ENCODE peak calls at places on chromosomes 13 and 19, in eight cellular contexts. One of them, this sample, is unnamed.

GRCh38 chr19:19146000-19146608 is 7.8 kb upstream of the TMEM161A start:
- DNase-seq in stimulated activated CD8-positive, alpha-beta memory T cell treated with anti-CD3 and anti-CD28 coated beads, Interleukin-7, amount 100 ng/mL, for 1 hour: peak
- DNase-seq in neuronal stem cell: peak
- DNase-seq in amygdala: peak
- DNase-seq in adrenal gland: peak
- DNase-seq in GF-D8: no peak
- DNase-seq in HAP-1: peak
- DNase-seq in Caki2: peak
- DNase-seq in this sample: peak

GRCh38 chr19:38277969-38278680 is 13.8 kb downstream of the SPINT2 start:
- DNase-seq in Caki2: no peak
- DNase-seq in GF-D8: no peak
- DNase-seq in amygdala: no peak
- DNase-seq in neuronal stem cell: no peak
- DNase-seq in adrenal gland: peak
- DNase-seq in stimulated activated CD8-positive, alpha-beta memory T cell treated with anti-CD3 and anti-CD28 coated beads, Interleukin-7, amount 100 ng/mL, for 1 hour: no peak
- DNase-seq in HAP-1: no peak
- DNase-seq in this sample: no peak

GRCh38 chr13:25881946-25882574 is 169.8 kb downstream of the SHISA2 start:
- DNase-seq in adrenal gland: no peak
- DNase-seq in stimulated activated CD8-positive, alpha-beta memory T cell treated with anti-CD3 and anti-CD28 coated beads, Interleukin-7, amount 100 ng/mL, for 1 hour: no peak
- DNase-seq in GF-D8: no peak
- DNase-seq in HAP-1: peak
- DNase-seq in Caki2: peak
- DNase-seq in neuronal stem cell: peak
- DNase-seq in amygdala: no peak
- DNase-seq in this sample: peak

GRCh38 chr13:110706570-110707378 is 858 bp upstream of the CARS2 start:
- DNase-seq in stimulated activated CD8-positive, alpha-beta memory T cell treated with anti-CD3 and anti-CD28 coated beads, Interleukin-7, amount 100 ng/mL, for 1 hour: no peak
- DNase-seq in Caki2: no peak
- DNase-seq in HAP-1: no peak
- DNase-seq in adrenal gland: no peak
- DNase-seq in GF-D8: no peak
- DNase-seq in neuronal stem cell: no peak
- DNase-seq in amygdala: no peak
- DNase-seq in this sample: no peak

GRCh38 chr19:18486746-18487145 is 35.1 kb downstream of the ELL start:
- DNase-seq in GF-D8: no peak
- DNase-seq in adrenal gland: no peak
- DNase-seq in HAP-1: no peak
- DNase-seq in amygdala: no peak
- DNase-seq in stimulated activated CD8-positive, alpha-beta memory T cell treated with anti-CD3 and anti-CD28 coated beads, Interleukin-7, amount 100 ng/mL, for 1 hour: no peak
- DNase-seq in Caki2: no peak
- DNase-seq in neuronal stem cell: no peak
- DNase-seq in this sample: no peak

GRCh38 chr13:44394649-44395048 is 21.0 kb downstream of the SERP2 start:
- DNase-seq in adrenal gland: no peak
- DNase-seq in GF-D8: no peak
- DNase-seq in HAP-1: no peak
- DNase-seq in neuronal stem cell: no peak
- DNase-seq in stimulated activated CD8-positive, alpha-beta memory T cell treated with anti-CD3 and anti-CD28 coated beads, Interleukin-7, amount 100 ng/mL, for 1 hour: no peak
- DNase-seq in amygdala: no peak
- DNase-seq in Caki2: no peak
- DNase-seq in this sample: no peak

GRCh38 chr13:86002921-86003488 is 203.8 kb upstream of the SLITRK6 start:
- DNase-seq in HAP-1: peak
- DNase-seq in Caki2: peak
- DNase-seq in adrenal gland: no peak
- DNase-seq in neuronal stem cell: peak
- DNase-seq in stimulated activated CD8-positive, alpha-beta memory T cell treated with anti-CD3 and anti-CD28 coated beads, Interleukin-7, amount 100 ng/mL, for 1 hour: no peak
- DNase-seq in amygdala: no peak
- DNase-seq in GF-D8: no peak
- DNase-seq in this sample: no peak

GRCh38 chr13:27967736-27968315 is 1.3 kb downstream of the CDX2 start:
- DNase-seq in neuronal stem cell: no peak
- DNase-seq in stimulated activated CD8-positive, alpha-beta memory T cell treated with anti-CD3 and anti-CD28 coated beads, Interleukin-7, amount 100 ng/mL, for 1 hour: no peak
- DNase-seq in GF-D8: no peak
- DNase-seq in HAP-1: peak
- DNase-seq in adrenal gland: no peak
- DNase-seq in Caki2: no peak
- DNase-seq in amygdala: no peak
- DNase-seq in this sample: peak

GRCh38 chr13:39603424-39603947 is 493 bp upstream of the LHFPL6 start:
- DNase-seq in HAP-1: peak
- DNase-seq in adrenal gland: peak
- DNase-seq in Caki2: peak
- DNase-seq in neuronal stem cell: no peak
- DNase-seq in amygdala: peak
- DNase-seq in stimulated activated CD8-positive, alpha-beta memory T cell treated with anti-CD3 and anti-CD28 coated beads, Interleukin-7, amount 100 ng/mL, for 1 hour: no peak
- DNase-seq in GF-D8: no peak
- DNase-seq in this sample: peak

GRCh38 chr19:4748589-4748988 is 24.9 kb upstream of the DPP9 start:
- DNase-seq in GF-D8: no peak
- DNase-seq in neuronal stem cell: no peak
- DNase-seq in stimulated activated CD8-positive, alpha-beta memory T cell treated with anti-CD3 and anti-CD28 coated beads, Interleukin-7, amount 100 ng/mL, for 1 hour: no peak
- DNase-seq in HAP-1: no peak
- DNase-seq in adrenal gland: no peak
- DNase-seq in amygdala: peak
- DNase-seq in Caki2: no peak
- DNase-seq in this sample: no peak

GRCh38 chr13:66492479-66492878 is 737.7 kb downstream of the PCDH9 start:
- DNase-seq in stimulated activated CD8-positive, alpha-beta memory T cell treated with anti-CD3 and anti-CD28 coated beads, Interleukin-7, amount 100 ng/mL, for 1 hour: no peak
- DNase-seq in adrenal gland: no peak
- DNase-seq in neuronal stem cell: no peak
- DNase-seq in HAP-1: peak
- DNase-seq in amygdala: no peak
- DNase-seq in Caki2: no peak
- DNase-seq in GF-D8: no peak
- DNase-seq in this sample: peak

GRCh38 chr19:35141627-35142401 is 1.2 kb upstream of the FXYD7 start:
- DNase-seq in amygdala: no peak
- DNase-seq in stimulated activated CD8-positive, alpha-beta memory T cell treated with anti-CD3 and anti-CD28 coated beads, Interleukin-7, amount 100 ng/mL, for 1 hour: no peak
- DNase-seq in adrenal gland: no peak
- DNase-seq in HAP-1: no peak
- DNase-seq in Caki2: no peak
- DNase-seq in GF-D8: no peak
- DNase-seq in neuronal stem cell: no peak
- DNase-seq in this sample: no peak

GRCh38 chr19:54473071-54473941 is at the start of gene CDC42EP5:
- DNase-seq in GF-D8: no peak
- DNase-seq in amygdala: no peak
- DNase-seq in stimulated activated CD8-positive, alpha-beta memory T cell treated with anti-CD3 and anti-CD28 coated beads, Interleukin-7, amount 100 ng/mL, for 1 hour: no peak
- DNase-seq in Caki2: no peak
- DNase-seq in neuronal stem cell: no peak
- DNase-seq in adrenal gland: no peak
- DNase-seq in HAP-1: no peak
- DNase-seq in this sample: peak

GRCh38 chr19:46984077-46985010 is 35.3 kb upstream of the NPAS1 start:
- DNase-seq in HAP-1: no peak
- DNase-seq in GF-D8: no peak
- DNase-seq in neuronal stem cell: no peak
- DNase-seq in adrenal gland: peak
- DNase-seq in stimulated activated CD8-positive, alpha-beta memory T cell treated with anti-CD3 and anti-CD28 coated beads, Interleukin-7, amount 100 ng/mL, for 1 hour: no peak
- DNase-seq in amygdala: no peak
- DNase-seq in Caki2: peak
- DNase-seq in this sample: no peak

GRCh38 chr13:50078512-50079277 is 63.5 kb downstream of the KCNRG start:
- DNase-seq in GF-D8: no peak
- DNase-seq in neuronal stem cell: no peak
- DNase-seq in Caki2: no peak
- DNase-seq in adrenal gland: no peak
- DNase-seq in amygdala: no peak
- DNase-seq in HAP-1: no peak
- DNase-seq in stimulated activated CD8-positive, alpha-beta memory T cell treated with anti-CD3 and anti-CD28 coated beads, Interleukin-7, amount 100 ng/mL, for 1 hour: no peak
- DNase-seq in this sample: no peak

GRCh38 chr19:50750010-50750409 is 20.3 kb upstream of the GPR32 start:
- DNase-seq in amygdala: no peak
- DNase-seq in GF-D8: no peak
- DNase-seq in adrenal gland: no peak
- DNase-seq in stimulated activated CD8-positive, alpha-beta memory T cell treated with anti-CD3 and anti-CD28 coated beads, Interleukin-7, amount 100 ng/mL, for 1 hour: no peak
- DNase-seq in HAP-1: no peak
- DNase-seq in neuronal stem cell: no peak
- DNase-seq in Caki2: no peak
- DNase-seq in this sample: no peak

GRCh38 chr19:7488736-7489353 is at the start of gene PEX11G:
- DNase-seq in HAP-1: peak
- DNase-seq in amygdala: peak
- DNase-seq in neuronal stem cell: peak
- DNase-seq in GF-D8: peak
- DNase-seq in stimulated activated CD8-positive, alpha-beta memory T cell treated with anti-CD3 and anti-CD28 coated beads, Interleukin-7, amount 100 ng/mL, for 1 hour: peak
- DNase-seq in Caki2: peak
- DNase-seq in adrenal gland: peak
- DNase-seq in this sample: peak

GRCh38 chr19:46030861-46031550 is 8.2 kb upstream of the PGLYRP1 start:
- DNase-seq in adrenal gland: no peak
- DNase-seq in neuronal stem cell: no peak
- DNase-seq in stimulated activated CD8-positive, alpha-beta memory T cell treated with anti-CD3 and anti-CD28 coated beads, Interleukin-7, amount 100 ng/mL, for 1 hour: no peak
- DNase-seq in HAP-1: no peak
- DNase-seq in GF-D8: no peak
- DNase-seq in Caki2: no peak
- DNase-seq in amygdala: no peak
- DNase-seq in this sample: no peak

GRCh38 chr19:18908917-18909619 is 10.1 kb downstream of the COPE start:
- DNase-seq in neuronal stem cell: no peak
- DNase-seq in adrenal gland: peak
- DNase-seq in amygdala: peak
- DNase-seq in Caki2: no peak
- DNase-seq in GF-D8: no peak
- DNase-seq in stimulated activated CD8-positive, alpha-beta memory T cell treated with anti-CD3 and anti-CD28 coated beads, Interleukin-7, amount 100 ng/mL, for 1 hour: no peak
- DNase-seq in HAP-1: no peak
- DNase-seq in this sample: no peak

GRCh38 chr19:44548736-44549135 is 19.3 kb upstream of the CEACAM20 start:
- DNase-seq in adrenal gland: no peak
- DNase-seq in HAP-1: no peak
- DNase-seq in GF-D8: no peak
- DNase-seq in neuronal stem cell: no peak
- DNase-seq in Caki2: peak
- DNase-seq in amygdala: no peak
- DNase-seq in stimulated activated CD8-positive, alpha-beta memory T cell treated with anti-CD3 and anti-CD28 coated beads, Interleukin-7, amount 100 ng/mL, for 1 hour: no peak
- DNase-seq in this sample: no peak

GRCh38 chr13:84645196-84646071 is 763.2 kb upstream of the SLITRK1 start:
- DNase-seq in neuronal stem cell: no peak
- DNase-seq in GF-D8: no peak
- DNase-seq in HAP-1: no peak
- DNase-seq in stimulated activated CD8-positive, alpha-beta memory T cell treated with anti-CD3 and anti-CD28 coated beads, Interleukin-7, amount 100 ng/mL, for 1 hour: no peak
- DNase-seq in Caki2: peak
- DNase-seq in amygdala: no peak
- DNase-seq in adrenal gland: no peak
- DNase-seq in this sample: no peak

GRCh38 chr13:20475927-20476691 is 49.5 kb downstream of the CRYL1 start:
- DNase-seq in neuronal stem cell: no peak
- DNase-seq in Caki2: no peak
- DNase-seq in adrenal gland: no peak
- DNase-seq in stimulated activated CD8-positive, alpha-beta memory T cell treated with anti-CD3 and anti-CD28 coated beads, Interleukin-7, amount 100 ng/mL, for 1 hour: no peak
- DNase-seq in GF-D8: peak
- DNase-seq in amygdala: no peak
- DNase-seq in HAP-1: no peak
- DNase-seq in this sample: peak

GRCh38 chr19:485122-485521 is 11.2 kb upstream of the MADCAM1 start:
- DNase-seq in Caki2: no peak
- DNase-seq in HAP-1: no peak
- DNase-seq in amygdala: no peak
- DNase-seq in GF-D8: no peak
- DNase-seq in adrenal gland: no peak
- DNase-seq in neuronal stem cell: no peak
- DNase-seq in stimulated activated CD8-positive, alpha-beta memory T cell treated with anti-CD3 and anti-CD28 coated beads, Interleukin-7, amount 100 ng/mL, for 1 hour: no peak
- DNase-seq in this sample: no peak

GRCh38 chr13:40283666-40284065 is 382.8 kb downstream of the FOXO1 start:
- DNase-seq in adrenal gland: no peak
- DNase-seq in HAP-1: no peak
- DNase-seq in amygdala: no peak
- DNase-seq in Caki2: no peak
- DNase-seq in stimulated activated CD8-positive, alpha-beta memory T cell treated with anti-CD3 and anti-CD28 coated beads, Interleukin-7, amount 100 ng/mL, for 1 hour: no peak
- DNase-seq in neuronal stem cell: no peak
- DNase-seq in GF-D8: no peak
- DNase-seq in this sample: no peak

GRCh38 chr19:48780684-48781391 is 25.5 kb downstream of the FGF21 start:
- DNase-seq in stimulated activated CD8-positive, alpha-beta memory T cell treated with anti-CD3 and anti-CD28 coated beads, Interleukin-7, amount 100 ng/mL, for 1 hour: no peak
- DNase-seq in Caki2: peak
- DNase-seq in amygdala: no peak
- DNase-seq in adrenal gland: peak
- DNase-seq in neuronal stem cell: no peak
- DNase-seq in GF-D8: no peak
- DNase-seq in HAP-1: no peak
- DNase-seq in this sample: no peak

GRCh38 chr19:4524808-4525562 is 6.7 kb upstream of the PLIN4 start:
- DNase-seq in HAP-1: peak
- DNase-seq in adrenal gland: peak
- DNase-seq in stimulated activated CD8-positive, alpha-beta memory T cell treated with anti-CD3 and anti-CD28 coated beads, Interleukin-7, amount 100 ng/mL, for 1 hour: peak
- DNase-seq in GF-D8: no peak
- DNase-seq in Caki2: no peak
- DNase-seq in neuronal stem cell: no peak
- DNase-seq in amygdala: peak
- DNase-seq in this sample: peak

GRCh38 chr13:20729633-20730585 is 26.4 kb downstream of the IL17D start:
- DNase-seq in adrenal gland: no peak
- DNase-seq in HAP-1: no peak
- DNase-seq in Caki2: no peak
- DNase-seq in neuronal stem cell: no peak
- DNase-seq in GF-D8: no peak
- DNase-seq in amygdala: no peak
- DNase-seq in stimulated activated CD8-positive, alpha-beta memory T cell treated with anti-CD3 and anti-CD28 coated beads, Interleukin-7, amount 100 ng/mL, for 1 hour: no peak
- DNase-seq in this sample: no peak

GRCh38 chr13:24279706-24280105 is 29.7 kb upstream of the C1QTNF9 start:
- DNase-seq in stimulated activated CD8-positive, alpha-beta memory T cell treated with anti-CD3 and anti-CD28 coated beads, Interleukin-7, amount 100 ng/mL, for 1 hour: no peak
- DNase-seq in neuronal stem cell: no peak
- DNase-seq in HAP-1: no peak
- DNase-seq in amygdala: no peak
- DNase-seq in adrenal gland: peak
- DNase-seq in GF-D8: no peak
- DNase-seq in Caki2: no peak
- DNase-seq in this sample: no peak

GRCh38 chr13:27997904-27998522 is 9.5 kb upstream of the URAD start:
- DNase-seq in neuronal stem cell: no peak
- DNase-seq in Caki2: peak
- DNase-seq in HAP-1: peak
- DNase-seq in GF-D8: peak
- DNase-seq in adrenal gland: peak
- DNase-seq in stimulated activated CD8-positive, alpha-beta memory T cell treated with anti-CD3 and anti-CD28 coated beads, Interleukin-7, amount 100 ng/mL, for 1 hour: no peak
- DNase-seq in amygdala: no peak
- DNase-seq in this sample: peak

GRCh38 chr13:21534760-21535159 is 69.2 kb downstream of the MICU2 start:
- DNase-seq in HAP-1: no peak
- DNase-seq in stimulated activated CD8-positive, alpha-beta memory T cell treated with anti-CD3 and anti-CD28 coated beads, Interleukin-7, amount 100 ng/mL, for 1 hour: no peak
- DNase-seq in GF-D8: no peak
- DNase-seq in neuronal stem cell: no peak
- DNase-seq in adrenal gland: no peak
- DNase-seq in amygdala: no peak
- DNase-seq in Caki2: no peak
- DNase-seq in this sample: no peak

GRCh38 chr13:57982782-57983181 is 351.2 kb downstream of the PCDH17 start:
- DNase-seq in amygdala: no peak
- DNase-seq in GF-D8: no peak
- DNase-seq in neuronal stem cell: no peak
- DNase-seq in stimulated activated CD8-positive, alpha-beta memory T cell treated with anti-CD3 and anti-CD28 coated beads, Interleukin-7, amount 100 ng/mL, for 1 hour: no peak
- DNase-seq in Caki2: no peak
- DNase-seq in HAP-1: no peak
- DNase-seq in adrenal gland: no peak
- DNase-seq in this sample: no peak

GRCh38 chr13:101115762-101116161 is 300.5 kb downstream of the NALCN start:
- DNase-seq in amygdala: no peak
- DNase-seq in HAP-1: peak
- DNase-seq in Caki2: no peak
- DNase-seq in GF-D8: no peak
- DNase-seq in stimulated activated CD8-positive, alpha-beta memory T cell treated with anti-CD3 and anti-CD28 coated beads, Interleukin-7, amount 100 ng/mL, for 1 hour: no peak
- DNase-seq in neuronal stem cell: no peak
- DNase-seq in adrenal gland: no peak
- DNase-seq in this sample: peak

GRCh38 chr13:97640236-97640635 is 206.3 kb downstream of the RAP2A start:
- DNase-seq in adrenal gland: peak
- DNase-seq in neuronal stem cell: no peak
- DNase-seq in stimulated activated CD8-positive, alpha-beta memory T cell treated with anti-CD3 and anti-CD28 coated beads, Interleukin-7, amount 100 ng/mL, for 1 hour: no peak
- DNase-seq in amygdala: no peak
- DNase-seq in GF-D8: no peak
- DNase-seq in Caki2: no peak
- DNase-seq in HAP-1: peak
- DNase-seq in this sample: no peak

This sample was measured in GM23338.